ENCODE peak calls at places on chromosomes 6 and 20, in eight cellular contexts. I is tibial artery; S is lower lobe of right lung; B is body of pancreas; G is A549; P is fibroblast of lung; F is CD8-positive, alpha-beta T cell; Z is kidney. C is an unnamed sample.

GRCh38 chr6:32785781-32786533 is 22.6 kb upstream of the HLA-DQB2 start:
- DNase-seq in I (no peak), P (peak; percentile 34), B (no peak), Z (no peak), S (no peak), G (peak; percentile 46), F (peak; percentile 19), C (peak; percentile 53)

GRCh38 chr6:142339969-142340368 is 38.2 kb downstream of the ADGRG6 start:
- DNase-seq in I (no peak), S (no peak), B (no peak), Z (no peak), F (no peak), G (no peak), P (no peak), C (no peak)

GRCh38 chr6:64520050-64520449 is 884.4 kb downstream of the PHF3 start:
- DNase-seq in I (no peak), P (peak; percentile 95), F (no peak), Z (no peak), S (no peak), B (no peak), G (peak; percentile 30), C (peak; percentile 74)

GRCh38 chr6:32152414-32153251 is 894 bp upstream of the PRRT1 start:
- DNase-seq in B (no peak), F (no peak), G (no peak), I (no peak), S (no peak), Z (no peak), P (peak; percentile 27), C (no peak)

GRCh38 chr6:160030103-160030502 is 61.2 kb downstream of the IGF2R start:
- DNase-seq in P (peak; percentile 97), F (no peak), I (peak; percentile 91), Z (peak; percentile 94), G (peak; percentile 6), S (peak; percentile 88), B (peak; percentile 75), C (peak; percentile 95)

GRCh38 chr6:144285548-144285797 is 338 bp downstream of the UTRN start:
- DNase-seq in F (no peak), B (no peak), S (peak; percentile 70), I (no peak), P (no peak), Z (no peak), G (peak; percentile 22), C (no peak)

GRCh38 chr20:41418739-41419293 is 52.2 kb upstream of the EMILIN3 start:
- DNase-seq in Z (no peak), I (no peak), F (no peak), G (no peak), B (no peak), S (no peak), P (no peak), C (no peak)

GRCh38 chr20:46367234-46367633 is 39.2 kb downstream of the ELMO2 start:
- DNase-seq in I (no peak), P (no peak), Z (no peak), B (no peak), F (no peak), G (no peak), S (no peak), C (no peak)

GRCh38 chr6:164315376-164315775 is 900.9 kb downstream of the QKI start:
- DNase-seq in Z (no peak), S (no peak), I (no peak), F (no peak), P (no peak), B (no peak), G (no peak), C (no peak)

GRCh38 chr6:152503541-152503940 is 133.6 kb downstream of the SYNE1 start:
- DNase-seq in I (no peak), F (no peak), Z (no peak), B (no peak), S (no peak), P (peak; percentile 8), G (no peak), C (peak; percentile 11)

GRCh38 chr6:44338228-44339122 is 4.0 kb upstream of the SPATS1 start:
- DNase-seq in B (peak; percentile 66), Z (no peak), I (peak; percentile 67), P (peak; percentile 35), G (peak; percentile 60), S (no peak), F (peak; percentile 62), C (peak; percentile 52)

GRCh38 chr6:69059413-69059812 is 424.3 kb downstream of the ADGRB3 start:
- DNase-seq in G (no peak), F (no peak), I (no peak), Z (no peak), P (no peak), S (no peak), B (no peak), C (no peak)

DNA sequence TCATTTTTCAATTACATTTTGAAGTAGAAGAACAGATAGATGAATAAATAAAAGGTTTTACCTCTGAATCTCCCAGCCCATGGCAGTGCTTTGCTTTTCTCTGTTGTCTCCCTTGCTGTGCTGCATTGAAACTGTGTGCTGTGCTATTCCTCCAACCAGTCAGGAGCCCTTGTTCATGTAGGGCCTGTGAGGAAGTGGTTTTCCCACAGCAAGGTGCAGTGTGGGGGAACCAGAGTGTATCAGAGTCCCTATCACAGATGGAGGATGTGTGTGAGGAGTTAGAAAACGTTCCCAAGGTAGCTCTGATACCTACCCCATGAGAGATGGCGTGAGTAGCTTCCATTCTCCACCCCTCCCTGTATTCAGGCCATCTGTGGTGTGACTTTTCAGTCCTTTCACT is 72.8 kb upstream of the RALGAPA2 start:
- DNase-seq in S (no peak), F (no peak), Z (no peak), G (no peak), P (no peak), I (no peak), B (no peak), C (no peak)
- TF ChIP-seq CTCF in S (no peak), F (no peak), Z (no peak), G (no peak), P (no peak), I (no peak), B (no peak), C (no peak)

GRCh38 chr20:2751347-2751867 is 49.0 kb downstream of the CPXM1 start:
- DNase-seq in G (peak; percentile 48), B (no peak), S (no peak), P (no peak), I (no peak), Z (no peak), F (no peak), C (no peak)
- H3K27ac ChIP-seq in G (peak overlapping the region; percentile 83), B (peak overlapping the region; percentile 36), S (peak overlapping the region; percentile 12), P (no peak overlapping the region), I (no peak overlapping the region), Z (no peak overlapping the region), F (no peak overlapping the region), C (no peak overlapping the region)

GRCh38 chr20:4998160-4998651 is 3.1 kb downstream of the SLC23A2 start:
- DNase-seq in F (peak; percentile 32), G (peak; percentile 28), I (no peak), P (no peak), Z (peak; percentile 8), S (no peak), B (no peak), C (no peak)
- TF ChIP-seq CTCF in F (no peak), G (no peak), I (no peak), P (no peak), Z (no peak), S (no peak), B (no peak), C (no peak)

DNA sequence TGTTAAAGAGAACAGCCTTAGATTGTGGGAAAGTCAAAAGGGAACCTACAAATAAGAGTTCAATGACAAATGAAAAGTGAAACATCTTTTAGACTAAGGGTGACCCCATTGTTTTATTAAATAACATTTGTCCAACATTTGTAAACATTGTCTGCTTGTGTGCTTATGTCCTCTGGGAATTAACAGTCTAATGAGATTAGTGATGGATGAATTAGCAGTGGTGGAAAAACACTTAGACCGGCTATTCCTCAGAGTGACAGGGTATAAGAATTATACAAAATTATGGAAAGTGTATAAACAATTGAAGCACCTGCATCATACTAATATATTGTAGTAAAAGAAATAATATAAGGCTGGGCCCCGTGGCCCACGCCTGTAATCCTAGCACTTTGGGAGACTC is 29.3 kb upstream of the HFE start:
- DNase-seq in Z (no peak), G (no peak), P (no peak), B (no peak), I (no peak), S (no peak), F (no peak), C (no peak)
- H3K27ac ChIP-seq in Z (no peak overlapping the region), G (peak overlapping the region; percentile 100), P (no peak overlapping the region), B (no peak overlapping the region), I (no peak overlapping the region), S (no peak overlapping the region), F (no peak overlapping the region), C (peak overlapping the region; percentile 32)

GRCh38 chr6:90385914-90386313 is 89.3 kb upstream of the BACH2 start:
- DNase-seq in I (no peak), Z (no peak), S (no peak), B (no peak), F (no peak), G (no peak), P (no peak), C (no peak)
- TF ChIP-seq CTCF in I (no peak), Z (no peak), S (no peak), B (no peak), F (no peak), G (no peak), P (no peak), C (no peak)

GRCh38 chr6:56522871-56523270 is 119.8 kb downstream of the DST start:
- DNase-seq in Z (no peak), B (no peak), F (no peak), P (no peak), I (no peak), G (no peak), S (no peak), C (no peak)
- H3K27ac ChIP-seq in Z (no peak overlapping the region), B (no peak overlapping the region), F (no peak overlapping the region), P (no peak overlapping the region), I (peak overlapping the region; percentile 74), G (no peak overlapping the region), S (no peak overlapping the region), C (no peak overlapping the region)

DNA sequence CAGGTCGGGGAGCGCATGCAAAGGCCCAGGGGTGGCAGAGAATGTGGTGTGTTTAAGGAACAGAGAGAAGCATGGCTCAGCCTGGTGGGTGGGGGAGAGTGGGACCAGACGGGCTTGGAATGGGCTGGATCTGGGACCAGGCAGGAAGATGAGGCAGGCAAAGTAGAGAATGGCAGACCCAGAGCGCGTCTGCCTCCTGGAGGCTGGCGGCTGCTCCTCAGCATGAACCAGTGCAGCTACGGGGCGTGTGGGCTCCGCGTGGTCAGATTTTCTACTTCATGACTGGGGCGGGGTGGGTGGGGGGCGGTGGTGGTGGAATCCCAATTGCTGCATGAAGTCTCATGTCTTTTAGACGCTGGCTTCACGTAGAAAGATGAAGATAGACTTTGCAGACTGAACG is 135.6 kb downstream of the TFAP2C start:
- DNase-seq in G (no peak), B (no peak), F (no peak), I (no peak), Z (no peak), P (no peak), S (no peak), C (no peak)
- TF ChIP-seq CTCF in G (no peak), B (no peak), F (no peak), I (no peak), Z (no peak), P (no peak), S (no peak), C (no peak)

GRCh38 chr20:58111340-58112016 is 117.0 kb downstream of the ANKRD60 start:
- DNase-seq in Z (no peak), B (no peak), I (no peak), G (no peak), S (no peak), P (peak; percentile 21), F (no peak), C (no peak)
- H3K27ac ChIP-seq in Z (no peak overlapping the region), B (no peak overlapping the region), I (peak overlapping the region; percentile 40), G (peak overlapping the region; percentile 83), S (no peak overlapping the region), P (peak overlapping the region; percentile 64), F (no peak overlapping the region), C (peak overlapping the region; percentile 94)